ENCODE peak calls at places on chromosomes 3 and 15, in nine cellular contexts. S is activated CD4-positive, alpha-beta T cell treated with anti-CD3 and anti-CD28 coated beads for 1 hour; E is cardiac fibroblast; C is AG09309; P is ovary; K is iPS DF 19.7; G is NCI-H2107; D is EL; T is stimulated activated CD4-positive, alpha-beta T cell treated with anti-CD3 and anti-CD28 coated beads, Interleukin-4, amount 100 ng/mL, for 48 hours. O is an unnamed sample.
A peak's percentile ranks its signal among the peaks of the same experiment; 100 is the strongest.

GRCh38 chr15:69976366-69976994 is 121.2 kb downstream of the TLE3 start:
- DNase-seq in S (no peak), E (peak; percentile 64), C (no peak), P (no peak), K (no peak), G (no peak), D (peak; percentile 40), T (peak; percentile 52), O (peak; percentile 60)

GRCh38 chr3:184171562-184171961 is 3.1 kb upstream of the AP2M1 start:
- DNase-seq in S (no peak), E (no peak), C (no peak), P (peak; percentile 24), K (no peak), G (no peak), D (peak; percentile 89), T (no peak), O (peak; percentile 14)

GRCh38 chr15:44308415-44308814 is 19.9 kb downstream of the GOLM2 start:
- DNase-seq in S (no peak), E (no peak), C (no peak), P (no peak), K (no peak), G (no peak), D (no peak), T (no peak), O (no peak)

GRCh38 chr3:93843981-93844380 is 129.7 kb downstream of the PROS1 start:
- DNase-seq in S (no peak), E (peak; percentile 95), C (peak; percentile 62), P (no peak), K (no peak), G (no peak), D (peak; percentile 89), T (no peak), O (peak; percentile 76)

GRCh38 chr15:42070276-42070965 is 23.9 kb downstream of the PLA2G4D start:
- DNase-seq in S (no peak), E (no peak), C (no peak), P (no peak), K (no peak), G (no peak), D (no peak), T (no peak), O (no peak)

GRCh38 chr15:41347236-41347635 is 14.6 kb downstream of the NUSAP1 start:
- DNase-seq in S (no peak), E (no peak), C (no peak), P (no peak), K (no peak), G (no peak), D (no peak), T (no peak), O (no peak)

GRCh38 chr3:127536818-127537810 is 53.4 kb downstream of the TPRA1 start:
- DNase-seq in S (no peak), E (no peak), C (no peak), P (no peak), K (no peak), G (no peak), D (no peak), T (no peak), O (no peak)

GRCh38 chr3:25855281-25855680 is 65.4 kb downstream of the OXSM start:
- DNase-seq in S (no peak), E (peak; percentile 8), C (no peak), P (no peak), K (no peak), G (no peak), D (peak; percentile 27), T (no peak), O (peak; percentile 4)

GRCh38 chr3:179512398-179512797 is 50.3 kb upstream of the ACTL6A start:
- DNase-seq in S (no peak), E (no peak), C (no peak), P (no peak), K (no peak), G (no peak), D (no peak), T (no peak), O (peak; percentile 4)

GRCh38 chr3:98961161-98962155 is 60.0 kb upstream of the DCBLD2 start:
- DNase-seq in S (no peak), E (peak; percentile 67), C (no peak), P (no peak), K (no peak), G (no peak), D (peak; percentile 90), T (no peak), O (peak; percentile 69)

GRCh38 chr3:178982138-178982537 is 89.5 kb downstream of the ZMAT3 start:
- DNase-seq in S (no peak), E (no peak), C (no peak), P (no peak), K (no peak), G (no peak), D (no peak), T (no peak), O (no peak)

GRCh38 chr3:123651449-123652345 is 66.8 kb upstream of the HACD2 start:
- DNase-seq in S (no peak), E (no peak), C (no peak), P (no peak), K (no peak), G (no peak), D (no peak), T (no peak), O (no peak)

GRCh38 chr3:128278761-128279593 is 125.7 kb downstream of the EEFSEC start:
- DNase-seq in S (no peak), E (peak; percentile 94), C (peak; percentile 60), P (peak; percentile 94), K (no peak), G (no peak), D (peak; percentile 91), T (no peak), O (peak; percentile 71)

GRCh38 chr15:25775317-25775912 is 87.7 kb downstream of the ATP10A start:
- DNase-seq in S (no peak), E (peak; percentile 58), C (no peak), P (no peak), K (no peak), G (no peak), D (peak; percentile 74), T (no peak), O (peak; percentile 16)

GRCh38 chr3:184417619-184418327 is 37.9 kb downstream of the CHRD start:
- DNase-seq in S (peak; percentile 62), E (peak; percentile 71), C (no peak), P (peak; percentile 87), K (peak; percentile 23), G (peak; percentile 75), D (peak; percentile 66), T (peak; percentile 60), O (peak; percentile 54)

GRCh38 chr3:10187944-10188343 is 23.2 kb downstream of the IRAK2 start:
- DNase-seq in S (no peak), E (no peak), C (no peak), P (no peak), K (no peak), G (no peak), D (no peak), T (no peak), O (no peak)

GRCh38 chr3:142916611-142917010 is 27.7 kb upstream of the PCOLCE2 start:
- DNase-seq in S (no peak), E (no peak), C (no peak), P (no peak), K (no peak), G (no peak), D (peak; percentile 17), T (no peak), O (no peak)

GRCh38 chr15:52789601-52790165 is 453 bp downstream of the ONECUT1 start:
- DNase-seq in S (no peak), E (peak; percentile 18), C (no peak), P (no peak), K (no peak), G (no peak), D (peak; percentile 18), T (no peak), O (peak; percentile 37)

GRCh38 chr3:129001101-129001816 is at the start of gene EFCC1:
- DNase-seq in S (no peak), E (peak; percentile 37), C (no peak), P (peak; percentile 81), K (no peak), G (no peak), D (peak; percentile 26), T (no peak), O (peak; percentile 73)

GRCh38 chr3:65729553-65729952 is 309.2 kb downstream of the MAGI1 start:
- DNase-seq in S (no peak), E (peak; percentile 93), C (peak; percentile 29), P (no peak), K (no peak), G (no peak), D (peak; percentile 50), T (no peak), O (peak; percentile 62)

GRCh38 chr3:113058188-113058587 is 67.4 kb downstream of the GTPBP8 start:
- DNase-seq in S (no peak), E (no peak), C (no peak), P (no peak), K (no peak), G (no peak), D (no peak), T (no peak), O (no peak)

GRCh38 chr15:37098468-37099320 is 1.7 kb downstream of the MEIS2 start:
- DNase-seq in S (no peak), E (no peak), C (no peak), P (peak; percentile 74), K (no peak), G (no peak), D (peak; percentile 47), T (no peak), O (peak; percentile 46)

GRCh38 chr3:98501270-98501669 is 3.8 kb downstream of the OR5K2 start:
- DNase-seq in S (no peak), E (no peak), C (no peak), P (no peak), K (no peak), G (no peak), D (no peak), T (no peak), O (no peak)

GRCh38 chr3:47522082-47522987 is 8.8 kb upstream of the ELP6 start:
- DNase-seq in S (peak; percentile 57), E (peak; percentile 93), C (peak; percentile 76), P (peak; percentile 85), K (peak; percentile 86), G (peak; percentile 50), D (peak; percentile 87), T (peak; percentile 66), O (peak; percentile 91)

GRCh38 chr15:86382341-86382740 is 302.7 kb downstream of the AGBL1 start:
- DNase-seq in S (no peak), E (no peak), C (no peak), P (no peak), K (no peak), G (no peak), D (no peak), T (no peak), O (no peak)

GRCh38 chr3:116356056-116356455 is 89.2 kb downstream of the LSAMP start:
- DNase-seq in S (no peak), E (no peak), C (no peak), P (no peak), K (no peak), G (no peak), D (no peak), T (no peak), O (no peak)

O was measured in mesenchymal stem cell.